ENCODE peak calls at places on chromosomes 3 and 15, in seven cellular contexts. One of them, this sample, is unnamed.

GRCh38 chr3:67854663-67855062 is 200.3 kb upstream of the SUCLG2 start:
- DNase-seq in hepatocyte: peak; percentile 16
- DNase-seq in kidney: no peak
- DNase-seq in endothelial cell of umbilical vein: no peak
- DNase-seq in mammary epithelial cell: no peak
- DNase-seq in lower lobe of right lung: no peak
- DNase-seq in Panc1: no peak
- DNase-seq in this sample: no peak

GRCh38 chr15:81216411-81216810 is 19.7 kb downstream of the IL16 start:
- DNase-seq in hepatocyte: no peak
- DNase-seq in kidney: no peak
- DNase-seq in endothelial cell of umbilical vein: no peak
- DNase-seq in mammary epithelial cell: no peak
- DNase-seq in lower lobe of right lung: no peak
- DNase-seq in Panc1: no peak
- DNase-seq in this sample: no peak

GRCh38 chr3:49910409-49911123 is 6.9 kb upstream of the MST1R start:
- DNase-seq in hepatocyte: no peak
- DNase-seq in kidney: no peak
- DNase-seq in endothelial cell of umbilical vein: no peak
- DNase-seq in mammary epithelial cell: no peak
- DNase-seq in lower lobe of right lung: no peak
- DNase-seq in Panc1: no peak
- DNase-seq in this sample: no peak

GRCh38 chr3:194364652-194365434 is 4.7 kb downstream of the LRRC15 start:
- DNase-seq in hepatocyte: peak; percentile 44
- DNase-seq in kidney: peak; percentile 85
- DNase-seq in endothelial cell of umbilical vein: peak; percentile 86
- DNase-seq in mammary epithelial cell: no peak
- DNase-seq in lower lobe of right lung: no peak
- DNase-seq in Panc1: no peak
- DNase-seq in this sample: no peak

GRCh38 chr15:31262143-31262530 is 64.5 kb upstream of the KLF13 start:
- DNase-seq in hepatocyte: no peak
- DNase-seq in kidney: peak; percentile 55
- DNase-seq in endothelial cell of umbilical vein: no peak
- DNase-seq in mammary epithelial cell: no peak
- DNase-seq in lower lobe of right lung: no peak
- DNase-seq in Panc1: no peak
- DNase-seq in this sample: no peak

GRCh38 chr15:62889734-62890505 is 152.6 kb upstream of the TPM1 start:
- DNase-seq in hepatocyte: no peak
- DNase-seq in kidney: no peak
- DNase-seq in endothelial cell of umbilical vein: peak; percentile 92
- DNase-seq in mammary epithelial cell: no peak
- DNase-seq in lower lobe of right lung: no peak
- DNase-seq in Panc1: no peak
- DNase-seq in this sample: no peak

GRCh38 chr3:172709776-172710708 is 825 bp downstream of the NCEH1 start:
- DNase-seq in hepatocyte: peak; percentile 49
- DNase-seq in kidney: peak; percentile 70
- DNase-seq in endothelial cell of umbilical vein: peak; percentile 64
- DNase-seq in mammary epithelial cell: peak; percentile 30
- DNase-seq in lower lobe of right lung: peak; percentile 54
- DNase-seq in Panc1: no peak
- DNase-seq in this sample: no peak

GRCh38 chr15:99993681-99994131 is 260.5 kb upstream of the LYSMD4 start:
- DNase-seq in hepatocyte: no peak
- DNase-seq in kidney: peak; percentile 46
- DNase-seq in endothelial cell of umbilical vein: no peak
- DNase-seq in mammary epithelial cell: no peak
- DNase-seq in lower lobe of right lung: no peak
- DNase-seq in Panc1: no peak
- DNase-seq in this sample: no peak

GRCh38 chr3:59456852-59457485 is 407.1 kb upstream of the CFAP20DC start:
- DNase-seq in hepatocyte: no peak
- DNase-seq in kidney: no peak
- DNase-seq in endothelial cell of umbilical vein: no peak
- DNase-seq in mammary epithelial cell: no peak
- DNase-seq in lower lobe of right lung: no peak
- DNase-seq in Panc1: no peak
- DNase-seq in this sample: no peak

GRCh38 chr3:38454179-38454883 is 641 bp downstream of the ACVR2B start:
- DNase-seq in hepatocyte: peak; percentile 79
- DNase-seq in kidney: peak; percentile 75
- DNase-seq in endothelial cell of umbilical vein: peak; percentile 36
- DNase-seq in mammary epithelial cell: peak; percentile 30
- DNase-seq in lower lobe of right lung: peak; percentile 68
- DNase-seq in Panc1: no peak
- DNase-seq in this sample: peak; percentile 12

GRCh38 chr3:152909180-152909883 is 74.4 kb downstream of the P2RY1 start:
- DNase-seq in hepatocyte: peak; percentile 12
- DNase-seq in kidney: no peak
- DNase-seq in endothelial cell of umbilical vein: peak; percentile 71
- DNase-seq in mammary epithelial cell: no peak
- DNase-seq in lower lobe of right lung: no peak
- DNase-seq in Panc1: no peak
- DNase-seq in this sample: no peak

GRCh38 chr3:107545680-107546120 is 22.9 kb downstream of the BBX start:
- DNase-seq in hepatocyte: no peak
- DNase-seq in kidney: no peak
- DNase-seq in endothelial cell of umbilical vein: no peak
- DNase-seq in mammary epithelial cell: peak; percentile 14
- DNase-seq in lower lobe of right lung: no peak
- DNase-seq in Panc1: no peak
- DNase-seq in this sample: no peak

GRCh38 chr3:192869131-192870027 is 48.3 kb downstream of the MB21D2 start:
- DNase-seq in hepatocyte: no peak
- DNase-seq in kidney: no peak
- DNase-seq in endothelial cell of umbilical vein: peak; percentile 41
- DNase-seq in mammary epithelial cell: no peak
- DNase-seq in lower lobe of right lung: no peak
- DNase-seq in Panc1: no peak
- DNase-seq in this sample: no peak

GRCh38 chr15:35252351-35252865 is 167.3 kb upstream of the NANOGP8 start:
- DNase-seq in hepatocyte: no peak
- DNase-seq in kidney: no peak
- DNase-seq in endothelial cell of umbilical vein: no peak
- DNase-seq in mammary epithelial cell: no peak
- DNase-seq in lower lobe of right lung: no peak
- DNase-seq in Panc1: no peak
- DNase-seq in this sample: no peak

GRCh38 chr3:15703346-15703745 is 94.4 kb downstream of the ANKRD28 start:
- DNase-seq in hepatocyte: no peak
- DNase-seq in kidney: no peak
- DNase-seq in endothelial cell of umbilical vein: no peak
- DNase-seq in mammary epithelial cell: no peak
- DNase-seq in lower lobe of right lung: no peak
- DNase-seq in Panc1: no peak
- DNase-seq in this sample: no peak

GRCh38 chr15:61119556-61119955 is 109.5 kb downstream of the RORA start:
- DNase-seq in hepatocyte: no peak
- DNase-seq in kidney: no peak
- DNase-seq in endothelial cell of umbilical vein: no peak
- DNase-seq in mammary epithelial cell: no peak
- DNase-seq in lower lobe of right lung: no peak
- DNase-seq in Panc1: no peak
- DNase-seq in this sample: no peak

GRCh38 chr3:138909904-138910303 is 37.0 kb downstream of the FOXL2 start:
- DNase-seq in hepatocyte: no peak
- DNase-seq in kidney: no peak
- DNase-seq in endothelial cell of umbilical vein: no peak
- DNase-seq in mammary epithelial cell: no peak
- DNase-seq in lower lobe of right lung: no peak
- DNase-seq in Panc1: no peak
- DNase-seq in this sample: no peak

GRCh38 chr3:118472586-118472985 is 562.1 kb downstream of the IGSF11 start:
- DNase-seq in hepatocyte: peak; percentile 10
- DNase-seq in kidney: no peak
- DNase-seq in endothelial cell of umbilical vein: no peak
- DNase-seq in mammary epithelial cell: peak; percentile 83
- DNase-seq in lower lobe of right lung: no peak
- DNase-seq in Panc1: no peak
- DNase-seq in this sample: no peak

GRCh38 chr3:66709464-66710058 is 208.7 kb upstream of the LRIG1 start:
- DNase-seq in hepatocyte: no peak
- DNase-seq in kidney: no peak
- DNase-seq in endothelial cell of umbilical vein: no peak
- DNase-seq in mammary epithelial cell: no peak
- DNase-seq in lower lobe of right lung: no peak
- DNase-seq in Panc1: no peak
- DNase-seq in this sample: no peak

GRCh38 chr15:67098768-67099282 is 33.4 kb downstream of the SMAD3 start:
- DNase-seq in hepatocyte: peak; percentile 60
- DNase-seq in kidney: no peak
- DNase-seq in endothelial cell of umbilical vein: no peak
- DNase-seq in mammary epithelial cell: no peak
- DNase-seq in lower lobe of right lung: no peak
- DNase-seq in Panc1: no peak
- DNase-seq in this sample: no peak

GRCh38 chr15:67096536-67097294 is 31.3 kb downstream of the SMAD3 start:
- DNase-seq in hepatocyte: no peak
- DNase-seq in kidney: no peak
- DNase-seq in endothelial cell of umbilical vein: no peak
- DNase-seq in mammary epithelial cell: peak; percentile 62
- DNase-seq in lower lobe of right lung: no peak
- DNase-seq in Panc1: no peak
- DNase-seq in this sample: no peak

GRCh38 chr15:67100124-67100791 is 34.9 kb downstream of the SMAD3 start:
- DNase-seq in hepatocyte: no peak
- DNase-seq in kidney: no peak
- DNase-seq in endothelial cell of umbilical vein: no peak
- DNase-seq in mammary epithelial cell: no peak
- DNase-seq in lower lobe of right lung: no peak
- DNase-seq in Panc1: no peak
- DNase-seq in this sample: no peak

GRCh38 chr15:67097424-67097823 is 32.0 kb downstream of the SMAD3 start:
- DNase-seq in hepatocyte: no peak
- DNase-seq in kidney: no peak
- DNase-seq in endothelial cell of umbilical vein: no peak
- DNase-seq in mammary epithelial cell: no peak
- DNase-seq in lower lobe of right lung: no peak
- DNase-seq in Panc1: no peak
- DNase-seq in this sample: no peak

GRCh38 chr15:67097893-67098740 is 32.7 kb downstream of the SMAD3 start:
- DNase-seq in hepatocyte: no peak
- DNase-seq in kidney: no peak
- DNase-seq in endothelial cell of umbilical vein: no peak
- DNase-seq in mammary epithelial cell: peak; percentile 67
- DNase-seq in lower lobe of right lung: no peak
- DNase-seq in Panc1: no peak
- DNase-seq in this sample: no peak
- H3K4me3 ChIP-seq in hepatocyte: no peak overlapping the region
- H3K4me3 ChIP-seq in kidney: no peak overlapping the region
- H3K4me3 ChIP-seq in endothelial cell of umbilical vein: no peak overlapping the region
- H3K4me3 ChIP-seq in mammary epithelial cell: no peak overlapping the region
- H3K4me3 ChIP-seq in lower lobe of right lung: no peak overlapping the region
- H3K4me3 ChIP-seq in Panc1: peak overlapping the region; percentile 19
- H3K4me3 ChIP-seq in this sample: peak overlapping the region; percentile 44

DNA sequence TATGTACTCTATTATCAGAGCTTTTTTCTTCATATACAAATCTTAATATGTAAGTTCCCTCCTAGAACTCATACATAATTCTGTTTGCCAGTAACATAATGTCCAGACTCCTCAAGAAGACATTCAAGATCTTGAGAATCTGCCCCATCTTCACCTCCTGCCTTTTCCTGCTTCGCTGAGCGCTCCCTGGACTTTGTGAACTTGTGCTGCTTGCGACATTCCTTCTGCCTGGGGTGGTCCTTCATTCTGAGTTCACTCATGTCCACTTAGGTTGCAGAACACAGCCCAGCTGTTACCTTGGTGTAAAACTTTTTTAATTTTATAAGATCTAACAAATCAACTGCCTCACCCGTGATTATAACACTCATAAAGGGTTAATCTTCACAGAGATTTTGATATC is 478.5 kb upstream of the EPHA3 start:
- DNase-seq in hepatocyte: no peak
- DNase-seq in kidney: no peak
- DNase-seq in endothelial cell of umbilical vein: no peak
- DNase-seq in mammary epithelial cell: no peak
- DNase-seq in lower lobe of right lung: no peak
- DNase-seq in Panc1: no peak
- DNase-seq in this sample: no peak
- H3K4me1 ChIP-seq in hepatocyte: no peaks in the 10 kb centered on the region
- H3K4me1 ChIP-seq in kidney: no peaks in the 10 kb centered on the region
- H3K4me1 ChIP-seq in endothelial cell of umbilical vein: no peaks in the 10 kb centered on the region
- H3K4me1 ChIP-seq in mammary epithelial cell: no peaks in the 10 kb centered on the region
- H3K4me1 ChIP-seq in lower lobe of right lung: no peaks in the 10 kb centered on the region
- H3K4me1 ChIP-seq in Panc1: no peaks in the 10 kb centered on the region
- H3K4me1 ChIP-seq in this sample: no peaks in the 10 kb centered on the region

DNA sequence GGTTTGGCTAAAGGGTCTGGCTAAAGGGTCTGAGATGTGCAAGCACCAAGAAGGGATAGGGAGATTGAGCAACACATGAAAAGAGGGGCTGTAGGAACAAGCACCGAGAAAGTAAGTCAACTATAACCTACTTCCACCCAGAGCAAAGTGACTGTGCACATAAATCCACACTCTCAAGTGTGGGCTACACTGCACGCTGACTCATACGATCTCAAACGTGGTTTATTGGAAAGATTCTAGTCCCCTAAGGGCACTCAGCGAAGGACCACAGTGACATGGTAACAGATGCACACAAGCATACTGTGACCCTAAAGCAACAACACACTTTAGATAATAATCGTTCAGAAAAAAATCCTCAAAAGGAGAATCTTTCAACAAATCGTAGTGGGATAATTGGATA is 48.0 kb downstream of the EHHADH start:
- DNase-seq in hepatocyte: no peak
- DNase-seq in kidney: no peak
- DNase-seq in endothelial cell of umbilical vein: no peak
- DNase-seq in mammary epithelial cell: no peak
- DNase-seq in lower lobe of right lung: no peak
- DNase-seq in Panc1: no peak
- DNase-seq in this sample: no peak
- H3K4me3 ChIP-seq in hepatocyte: no peak overlapping the region
- H3K4me3 ChIP-seq in kidney: no peak overlapping the region
- H3K4me3 ChIP-seq in endothelial cell of umbilical vein: no peak overlapping the region
- H3K4me3 ChIP-seq in mammary epithelial cell: no peak overlapping the region
- H3K4me3 ChIP-seq in lower lobe of right lung: no peak overlapping the region
- H3K4me3 ChIP-seq in Panc1: no peak overlapping the region
- H3K4me3 ChIP-seq in this sample: no peak overlapping the region

DNA sequence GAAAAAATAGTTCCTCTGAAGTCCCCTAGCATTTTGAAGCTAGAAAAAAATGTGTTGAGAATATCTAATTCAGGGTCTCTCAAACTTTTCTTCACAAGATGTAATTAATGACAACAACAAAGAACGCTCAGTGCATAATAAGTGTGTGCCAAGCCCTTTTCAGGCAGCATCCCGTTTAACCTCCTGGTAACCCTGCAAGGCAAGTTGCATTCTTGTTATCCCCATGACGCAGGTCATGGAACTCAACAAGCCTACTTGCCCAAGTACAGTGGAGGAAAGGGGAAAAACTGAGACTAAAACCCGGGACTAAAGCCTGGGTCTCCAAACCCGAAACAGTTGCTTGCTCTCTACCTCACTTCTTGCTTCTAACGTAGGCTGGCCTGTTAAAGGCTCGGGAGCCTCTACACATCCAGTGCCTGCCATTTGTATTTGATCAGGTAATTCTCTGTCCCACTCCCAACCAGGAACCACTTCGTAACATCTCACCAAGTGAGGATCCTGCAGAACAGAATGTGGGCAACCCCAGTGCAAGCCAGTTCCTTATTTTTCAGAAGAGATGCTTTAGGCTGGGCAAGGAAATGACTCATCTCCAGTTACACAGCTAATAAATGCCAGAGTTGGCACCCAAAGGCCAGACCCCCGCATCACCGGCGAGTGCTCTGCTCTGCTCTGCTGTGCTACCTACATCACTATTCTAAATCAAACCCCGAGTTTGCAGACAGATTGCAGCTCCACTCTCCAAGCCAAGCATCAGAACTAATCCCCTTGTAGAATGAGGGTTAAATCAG is 28.3 kb downstream of the LMCD1 start:
- DNase-seq in hepatocyte: no peak
- DNase-seq in kidney: no peak
- DNase-seq in endothelial cell of umbilical vein: peak; percentile 36
- DNase-seq in mammary epithelial cell: no peak
- DNase-seq in lower lobe of right lung: no peak
- DNase-seq in Panc1: no peak
- DNase-seq in this sample: no peak
- H3K4me1 ChIP-seq in hepatocyte: peaks cover 40% of the 10 kb centered on the region
- H3K4me1 ChIP-seq in kidney: peaks cover 23% of the 10 kb centered on the region
- H3K4me1 ChIP-seq in endothelial cell of umbilical vein: peaks cover 16% of the 10 kb centered on the region
- H3K4me1 ChIP-seq in mammary epithelial cell: peaks cover 17% of the 10 kb centered on the region
- H3K4me1 ChIP-seq in lower lobe of right lung: peaks cover 79% of the 10 kb centered on the region
- H3K4me1 ChIP-seq in Panc1: peaks cover 3% of the 10 kb centered on the region
- H3K4me1 ChIP-seq in this sample: no peaks in the 10 kb centered on the region